ENCODE peak calls at places on chromosomes 11 and 22, in five cellular contexts. One of them, this sample, is unnamed.

GRCh38 chr22:28911777-28912669 is 28.7 kb downstream of the ZNRF3 start:
- DNase-seq in H4: peak; percentile 41
- DNase-seq in GM04504: peak; percentile 15
- DNase-seq in activated T-cell treated with anti-CD3 and anti-CD28 coated beads, Interleukin-2, amount 50 U/mL, for 72 hours: no peak
- DNase-seq in GM12878: no peak
- DNase-seq in this sample: no peak

GRCh38 chr11:4125141-4125540 is 30.5 kb downstream of the RRM1 start:
- DNase-seq in H4: no peak
- DNase-seq in GM04504: no peak
- DNase-seq in activated T-cell treated with anti-CD3 and anti-CD28 coated beads, Interleukin-2, amount 50 U/mL, for 72 hours: no peak
- DNase-seq in GM12878: no peak
- DNase-seq in this sample: no peak

GRCh38 chr11:43870981-43871550 is 9.6 kb upstream of the ALKBH3 start:
- DNase-seq in H4: no peak
- DNase-seq in GM04504: no peak
- DNase-seq in activated T-cell treated with anti-CD3 and anti-CD28 coated beads, Interleukin-2, amount 50 U/mL, for 72 hours: no peak
- DNase-seq in GM12878: no peak
- DNase-seq in this sample: no peak

GRCh38 chr11:114880458-114880857 is 202.1 kb downstream of the NXPE2 start:
- DNase-seq in H4: no peak
- DNase-seq in GM04504: no peak
- DNase-seq in activated T-cell treated with anti-CD3 and anti-CD28 coated beads, Interleukin-2, amount 50 U/mL, for 72 hours: no peak
- DNase-seq in GM12878: no peak
- DNase-seq in this sample: no peak

GRCh38 chr11:70209391-70209912 is 6.4 kb downstream of the FADD start:
- DNase-seq in H4: no peak
- DNase-seq in GM04504: no peak
- DNase-seq in activated T-cell treated with anti-CD3 and anti-CD28 coated beads, Interleukin-2, amount 50 U/mL, for 72 hours: no peak
- DNase-seq in GM12878: no peak
- DNase-seq in this sample: no peak

GRCh38 chr11:46277313-46277622 is 194 bp upstream of the CREB3L1 start:
- DNase-seq in H4: no peak
- DNase-seq in GM04504: no peak
- DNase-seq in activated T-cell treated with anti-CD3 and anti-CD28 coated beads, Interleukin-2, amount 50 U/mL, for 72 hours: no peak
- DNase-seq in GM12878: no peak
- DNase-seq in this sample: peak; percentile 50

GRCh38 chr22:26399288-26399687 is 29.8 kb upstream of the ASPHD2 start:
- DNase-seq in H4: no peak
- DNase-seq in GM04504: no peak
- DNase-seq in activated T-cell treated with anti-CD3 and anti-CD28 coated beads, Interleukin-2, amount 50 U/mL, for 72 hours: no peak
- DNase-seq in GM12878: no peak
- DNase-seq in this sample: no peak

GRCh38 chr22:36612458-36612857 is 83.5 kb upstream of the EIF3D start:
- DNase-seq in H4: peak; percentile 8
- DNase-seq in GM04504: peak; percentile 30
- DNase-seq in activated T-cell treated with anti-CD3 and anti-CD28 coated beads, Interleukin-2, amount 50 U/mL, for 72 hours: no peak
- DNase-seq in GM12878: no peak
- DNase-seq in this sample: peak; percentile 45

GRCh38 chr11:45237666-45238348 is 48.3 kb downstream of the SYT13 start:
- DNase-seq in H4: no peak
- DNase-seq in GM04504: no peak
- DNase-seq in activated T-cell treated with anti-CD3 and anti-CD28 coated beads, Interleukin-2, amount 50 U/mL, for 72 hours: no peak
- DNase-seq in GM12878: no peak
- DNase-seq in this sample: no peak

GRCh38 chr11:72695354-72695753 is 21.1 kb upstream of the PDE2A start:
- DNase-seq in H4: no peak
- DNase-seq in GM04504: no peak
- DNase-seq in activated T-cell treated with anti-CD3 and anti-CD28 coated beads, Interleukin-2, amount 50 U/mL, for 72 hours: no peak
- DNase-seq in GM12878: no peak
- DNase-seq in this sample: no peak

GRCh38 chr11:65719887-65720236 is 736 bp downstream of the RNASEH2C start:
- DNase-seq in H4: no peak
- DNase-seq in GM04504: no peak
- DNase-seq in activated T-cell treated with anti-CD3 and anti-CD28 coated beads, Interleukin-2, amount 50 U/mL, for 72 hours: peak; percentile 45
- DNase-seq in GM12878: no peak
- DNase-seq in this sample: no peak

GRCh38 chr22:28548411-28548810 is 131.2 kb downstream of the TTC28 start:
- DNase-seq in H4: no peak
- DNase-seq in GM04504: no peak
- DNase-seq in activated T-cell treated with anti-CD3 and anti-CD28 coated beads, Interleukin-2, amount 50 U/mL, for 72 hours: no peak
- DNase-seq in GM12878: no peak
- DNase-seq in this sample: no peak

GRCh38 chr11:76275446-76275845 is 69.1 kb upstream of the WNT11 start:
- DNase-seq in H4: no peak
- DNase-seq in GM04504: no peak
- DNase-seq in activated T-cell treated with anti-CD3 and anti-CD28 coated beads, Interleukin-2, amount 50 U/mL, for 72 hours: no peak
- DNase-seq in GM12878: no peak
- DNase-seq in this sample: no peak

GRCh38 chr11:22466351-22466750 is 128.2 kb downstream of the SLC17A6 start:
- DNase-seq in H4: no peak
- DNase-seq in GM04504: no peak
- DNase-seq in activated T-cell treated with anti-CD3 and anti-CD28 coated beads, Interleukin-2, amount 50 U/mL, for 72 hours: no peak
- DNase-seq in GM12878: no peak
- DNase-seq in this sample: no peak

GRCh38 chr11:11173316-11174025 is 179.6 kb downstream of the CSNK2A3 start:
- DNase-seq in H4: no peak
- DNase-seq in GM04504: no peak
- DNase-seq in activated T-cell treated with anti-CD3 and anti-CD28 coated beads, Interleukin-2, amount 50 U/mL, for 72 hours: no peak
- DNase-seq in GM12878: no peak
- DNase-seq in this sample: no peak